ENCODE peak calls at places on chromosomes 2 and 18, in five cellular contexts. Q is ELR; C is NCI-H2171; I is activated CD8-positive, alpha-beta memory T cell treated with anti-CD3 and anti-CD28 coated beads for 24 hours; B is GF-D8. U is an unnamed sample.

GRCh38 chr18:45829896-45830295 is 4.4 kb downstream of the SIGLEC15 start:
- DNase-seq in C (no peak), B (no peak), Q (no peak), I (no peak), U (no peak)

GRCh38 chr2:21118302-21118920 is 5.4 kb upstream of the TDRD15 start:
- DNase-seq in Q (peak), B (no peak), I (no peak), C (peak), U (peak)

GRCh38 chr2:84247532-84247931 is 211.5 kb downstream of the SUCLG1 start:
- DNase-seq in C (no peak), Q (peak), I (no peak), B (no peak), U (no peak)

GRCh38 chr2:192155521-192156118 is 39.1 kb downstream of the TMEFF2 start:
- DNase-seq in I (no peak), C (no peak), Q (no peak), B (no peak), U (peak)

GRCh38 chr18:50654658-50655550 is 95.0 kb downstream of the MAPK4 start:
- DNase-seq in Q (no peak), B (no peak), I (no peak), C (no peak), U (no peak)

GRCh38 chr2:39469807-39470206 is 32.7 kb upstream of the MAP4K3 start:
- DNase-seq in C (no peak), Q (peak), I (no peak), B (no peak), U (no peak)

GRCh38 chr2:229947544-229947943 is 25.2 kb downstream of the FBXO36 start:
- DNase-seq in B (no peak), I (no peak), Q (no peak), C (no peak), U (no peak)

GRCh38 chr2:109718139-109718538 is 76.0 kb upstream of the RGPD5 start:
- DNase-seq in Q (no peak), I (no peak), B (no peak), C (no peak), U (no peak)

GRCh38 chr2:164028764-164029534 is 293.1 kb upstream of the FIGN start:
- DNase-seq in B (no peak), I (no peak), Q (peak), C (no peak), U (no peak)